ENCODE peak calls at places on chromosome 10, in four cellular contexts. Y, U, E and V are unnamed samples.

GRCh38 chr10:62214364-62214874 is 54.2 kb downstream of the RTKN2 start:
- DNase-seq in Y (no peak), U (no peak), E (no peak), V (no peak)

GRCh38 chr10:71423268-71423667 is 26.5 kb downstream of the CDH23 start:
- DNase-seq in Y (no peak), U (peak), E (no peak), V (no peak)

GRCh38 chr10:14532473-14533251 is 201.9 kb upstream of the FRMD4A start:
- DNase-seq in Y (no peak), U (no peak), E (no peak), V (peak)

GRCh38 chr10:79490400-79491081 is 21.8 kb upstream of the EIF5AL1 start:
- DNase-seq in Y (no peak), U (peak), E (peak), V (no peak)

GRCh38 chr10:28676968-28677888 is at the start of gene BAMBI:
- DNase-seq in Y (peak), U (peak), E (peak), V (peak)

GRCh38 chr10:47350671-47351640 is 2.8 kb downstream of the RBP3 start:
- DNase-seq in Y (no peak), U (no peak), E (no peak), V (no peak)

GRCh38 chr10:36766921-36767320 is 358.5 kb upstream of the ANKRD30A start:
- DNase-seq in Y (no peak), U (no peak), E (no peak), V (no peak)

GRCh38 chr10:119655566-119656001 is 4.4 kb downstream of the BAG3 start:
- DNase-seq in Y (no peak), U (peak), E (peak), V (peak)

GRCh38 chr10:71474702-71475242 is 78.1 kb downstream of the CDH23 start:
- DNase-seq in Y (no peak), U (no peak), E (no peak), V (no peak)

GRCh38 chr10:97718178-97718577 is 4.6 kb downstream of the MARVELD1 start:
- DNase-seq in Y (no peak), U (peak), E (no peak), V (no peak)

GRCh38 chr10:13087986-13088618 is 11.9 kb upstream of the OPTN start:
- DNase-seq in Y (no peak), U (no peak), E (no peak), V (peak)

GRCh38 chr10:58570307-58570723 is 57.6 kb downstream of the BICC1 start:
- DNase-seq in Y (no peak), U (no peak), E (no peak), V (no peak)

GRCh38 chr10:127926455-127926854 is 19.6 kb downstream of the PTPRE start:
- DNase-seq in Y (no peak), U (no peak), E (no peak), V (no peak)

GRCh38 chr10:126849646-126850045 is 55.6 kb upstream of the DOCK1 start:
- DNase-seq in Y (no peak), U (no peak), E (no peak), V (no peak)

GRCh38 chr10:3067045-3067858 is at the start of gene PFKP:
- DNase-seq in Y (peak), U (no peak), E (peak), V (peak)

GRCh38 chr10:77532068-77532467 is 105.5 kb downstream of the KCNMA1 start:
- DNase-seq in Y (no peak), U (no peak), E (no peak), V (peak)

GRCh38 chr10:29120216-29120615 is 168.7 kb upstream of the LYZL1 start:
- DNase-seq in Y (no peak), U (no peak), E (no peak), V (peak)

GRCh38 chr10:98246911-98247820 is 20.8 kb downstream of the LOXL4 start:
- DNase-seq in Y (no peak), U (no peak), E (no peak), V (no peak)

GRCh38 chr10:28300027-28300426 is 2.8 kb downstream of the MPP7 start:
- DNase-seq in Y (no peak), U (no peak), E (no peak), V (no peak)

GRCh38 chr10:59361659-59362183 is 628 bp downstream of the FAM13C start:
- DNase-seq in Y (no peak), U (no peak), E (no peak), V (no peak)

GRCh38 chr10:10642741-10643280 is 374.9 kb upstream of the CELF2 start:
- DNase-seq in Y (peak), U (peak), E (peak), V (no peak)

GRCh38 chr10:113552723-113553122 is at the start of gene HABP2:
- DNase-seq in Y (no peak), U (no peak), E (no peak), V (no peak)

GRCh38 chr10:37654466-37654865 is 202.9 kb downstream of the ZNF248 start:
- DNase-seq in Y (no peak), U (no peak), E (no peak), V (no peak)

GRCh38 chr10:113221756-113222168 is 271.7 kb downstream of the TCF7L2 start:
- DNase-seq in Y (no peak), U (peak), E (no peak), V (peak)

GRCh38 chr10:61503051-61503450 is 49.9 kb upstream of the TMEM26 start:
- DNase-seq in Y (no peak), U (no peak), E (no peak), V (no peak)

GRCh38 chr10:125087191-125087896 is 73.0 kb downstream of the CTBP2 start:
- DNase-seq in Y (peak), U (no peak), E (no peak), V (peak)

GRCh38 chr10:317219-317868 is 182.1 kb downstream of the ZMYND11 start:
- DNase-seq in Y (no peak), U (peak), E (no peak), V (no peak)

GRCh38 chr10:119166111-119166500 is 592 bp upstream of the SFXN4 start:
- DNase-seq in Y (no peak), U (no peak), E (no peak), V (no peak)

GRCh38 chr10:29618341-29619171 is 16.2 kb downstream of the SVIL start:
- DNase-seq in Y (peak), U (peak), E (peak), V (peak)

GRCh38 chr10:45509491-45509890 is 135.5 kb downstream of the ALOX5 start:
- DNase-seq in Y (no peak), U (no peak), E (no peak), V (no peak)

GRCh38 chr10:129793479-129793878 is 170.6 kb downstream of the EBF3 start:
- DNase-seq in Y (no peak), U (no peak), E (no peak), V (no peak)

GRCh38 chr10:71456631-71457030 is 59.9 kb downstream of the CDH23 start:
- DNase-seq in Y (no peak), U (no peak), E (no peak), V (no peak)

GRCh38 chr10:107284187-107284586 is 119.7 kb upstream of the SORCS1 start:
- DNase-seq in Y (no peak), U (no peak), E (no peak), V (no peak)

GRCh38 chr10:22682237-22683192 is 31.9 kb downstream of the PIP4K2A start:
- DNase-seq in Y (peak), U (no peak), E (no peak), V (peak)

GRCh38 chr10:89414879-89415821 is 782 bp downstream of the IFIT5 start:
- DNase-seq in Y (peak), U (peak), E (peak), V (peak)

GRCh38 chr10:91908358-91909177 is 718 bp downstream of the FGFBP3 start:
- DNase-seq in Y (peak), U (peak), E (peak), V (peak)

DNA sequence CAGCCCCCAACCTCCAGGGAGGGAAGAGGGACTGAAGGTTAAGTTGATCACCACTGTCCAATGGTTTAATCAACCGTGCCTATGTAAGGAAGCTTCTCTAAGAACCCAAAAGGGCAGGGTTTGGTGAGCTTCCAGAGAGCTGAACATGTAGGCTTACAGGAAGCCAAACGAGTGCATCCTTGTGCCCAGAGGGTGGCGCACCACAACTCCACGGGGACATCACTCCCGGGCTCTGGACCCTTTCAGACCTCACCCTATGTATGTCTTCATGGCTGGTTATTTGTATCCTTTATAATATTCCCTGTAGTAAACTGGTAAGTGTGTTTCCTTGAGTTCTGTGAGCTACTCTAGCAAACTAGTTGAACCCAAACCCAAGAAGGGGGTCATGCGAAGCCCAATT is 11.5 kb upstream of the NFKB2 start:
- DNase-seq in Y (no peak), U (no peak), E (no peak), V (no peak)
- TF ChIP-seq CTCF in Y (no peak), U (peak), E (no peak), V (no peak)

GRCh38 chr10:116470768-116471415 is 43.2 kb downstream of the PNLIPRP3 start:
- DNase-seq in Y (no peak), U (no peak), E (no peak), V (peak)
- TF ChIP-seq CTCF in Y (no peak), U (no peak), E (no peak), V (peak)

GRCh38 chr10:35641430-35642015 is 573 bp downstream of the FZD8 start:
- DNase-seq in Y (no peak), U (no peak), E (peak), V (no peak)
- TF ChIP-seq CTCF in Y (no peak), U (no peak), E (no peak), V (no peak)

GRCh38 chr10:93992400-93993030 is 1.2 kb upstream of the PLCE1 start:
- DNase-seq in Y (no peak), U (no peak), E (no peak), V (no peak)
- TF ChIP-seq CTCF in Y (no peak), U (no peak), E (peak), V (peak)

GRCh38 chr10:50622497-50623298 is 1.1 kb downstream of the SGMS1 start:
- DNase-seq in Y (peak), U (peak), E (peak), V (peak)
- TF ChIP-seq CTCF in Y (no peak), U (no peak), E (no peak), V (no peak)

GRCh38 chr10:53597835-53598251 is 825.3 kb upstream of the MBL2 start:
- DNase-seq in Y (no peak), U (no peak), E (no peak), V (no peak)

GRCh38 chr10:53598914-53599313 is 826.3 kb upstream of the MBL2 start:
- DNase-seq in Y (no peak), U (no peak), E (no peak), V (peak)

GRCh38 chr10:53606951-53607350 is 834.4 kb upstream of the MBL2 start:
- DNase-seq in Y (no peak), U (no peak), E (no peak), V (no peak)

GRCh38 chr10:53601260-53601875 is 828.8 kb upstream of the MBL2 start:
- DNase-seq in Y (no peak), U (no peak), E (no peak), V (peak)
- TF ChIP-seq CTCF in Y (peak), U (peak), E (peak), V (peak)

DNA sequence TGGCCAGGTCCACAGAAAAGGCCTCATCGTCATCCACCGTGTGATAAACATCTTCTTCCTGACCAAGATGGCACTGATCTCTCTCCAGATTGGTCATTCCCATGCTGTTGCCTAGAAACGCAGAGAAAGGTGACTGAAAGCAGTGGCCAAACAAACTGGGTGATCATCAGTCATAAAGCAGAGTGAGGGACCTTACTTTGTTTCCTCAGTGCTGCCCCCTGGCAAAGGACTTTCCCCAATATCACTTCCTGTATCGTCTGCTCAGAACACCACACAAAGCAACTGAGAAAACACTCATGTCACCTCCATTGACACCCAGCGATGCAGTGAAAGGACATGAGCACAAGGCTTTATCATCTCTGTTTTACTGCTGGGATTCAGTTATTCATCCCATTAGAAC is 40.0 kb upstream of the TM9SF3 start:
- DNase-seq in Y (no peak), U (no peak), E (no peak), V (no peak)
- TF ChIP-seq CTCF in Y (no peak), U (no peak), E (no peak), V (no peak)

DNA sequence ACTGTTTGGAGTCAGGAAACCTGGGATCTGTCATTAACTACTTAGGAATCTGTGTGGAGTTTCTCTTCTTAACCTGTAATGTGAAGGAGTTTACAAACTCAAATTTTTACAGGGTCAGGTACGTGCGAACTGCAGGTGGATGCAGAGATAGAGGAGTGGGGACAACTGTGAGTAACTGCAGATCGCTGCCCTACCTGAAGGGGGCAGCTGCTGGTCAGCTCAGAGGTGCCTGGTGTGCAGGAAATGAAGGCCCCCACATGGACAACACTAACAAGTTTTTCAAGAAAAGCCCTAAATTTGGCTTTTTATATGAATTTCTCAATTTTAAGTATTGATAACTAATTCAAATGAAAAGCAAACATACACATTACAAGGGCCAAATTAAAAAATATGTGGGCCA is 380.0 kb downstream of the REEP3 start:
- DNase-seq in Y (no peak), U (no peak), E (no peak), V (no peak)
- TF ChIP-seq CTCF in Y (no peak), U (no peak), E (no peak), V (peak)